ENCODE peak calls at places on chromosomes 1 and 21, in five cellular contexts. U, F, N, T and V are unnamed samples.

GRCh38 chr1:38872401-38873026 is 634 bp downstream of the MYCBP start:
- ATAC-seq in U (no peak), F (peak; percentile 58), N (peak; percentile 31), T (peak; percentile 64), V (peak; percentile 8)

GRCh38 chr1:222815367-222815765 is 527 bp downstream of the DISP1 start:
- ATAC-seq in U (no peak), F (no peak), N (no peak), T (no peak), V (no peak)

GRCh38 chr1:30764939-30765582 is 7.5 kb upstream of the LAPTM5 start:
- ATAC-seq in U (no peak), F (no peak), N (no peak), T (peak; percentile 65), V (no peak)

GRCh38 chr1:209534496-209535250 is 48.8 kb upstream of the CAMK1G start:
- ATAC-seq in U (no peak), F (peak; percentile 63), N (peak; percentile 77), T (peak; percentile 18), V (no peak)

GRCh38 chr21:37700641-37701202 is 215.5 kb downstream of the KCNJ6 start:
- ATAC-seq in U (peak; percentile 85), F (peak; percentile 100), N (peak; percentile 96), T (peak; percentile 99), V (no peak)

GRCh38 chr1:213997772-213998107 is 10.0 kb downstream of the PROX1 start:
- ATAC-seq in U (peak; percentile 22), F (no peak), N (peak; percentile 41), T (no peak), V (no peak)

GRCh38 chr1:165539908-165540307 is 3.9 kb upstream of the LRRC52 start:
- ATAC-seq in U (no peak), F (no peak), N (no peak), T (no peak), V (no peak)

GRCh38 chr1:46622341-46622740 is 5.7 kb upstream of the MOB3C start:
- ATAC-seq in U (no peak), F (peak; percentile 83), N (peak; percentile 56), T (peak; percentile 49), V (peak; percentile 35)

GRCh38 chr1:89454845-89455521 is 69.6 kb upstream of the LRRC8B start:
- ATAC-seq in U (no peak), F (peak; percentile 84), N (peak; percentile 87), T (peak; percentile 86), V (peak; percentile 43)

GRCh38 chr1:43034778-43035177 is 76.1 kb upstream of the SLC2A1 start:
- ATAC-seq in U (no peak), F (no peak), N (no peak), T (no peak), V (no peak)

GRCh38 chr1:32998009-32998555 is 33.5 kb upstream of the RNF19B start:
- ATAC-seq in U (peak; percentile 49), F (no peak), N (no peak), T (no peak), V (no peak)
- TF ChIP-seq POLR2AphosphoS5 in U (peak; percentile 39), F (no peak), N (no peak), T (no peak), V (no peak)

GRCh38 chr1:58785424-58786058 is 1.7 kb upstream of the JUN start:
- ATAC-seq in U (peak; percentile 0), F (no peak), N (peak; percentile 4), T (no peak), V (no peak)
- TF ChIP-seq POLR2A in U (no peak), F (no peak), N (no peak), T (no peak), V (no peak)

DNA sequence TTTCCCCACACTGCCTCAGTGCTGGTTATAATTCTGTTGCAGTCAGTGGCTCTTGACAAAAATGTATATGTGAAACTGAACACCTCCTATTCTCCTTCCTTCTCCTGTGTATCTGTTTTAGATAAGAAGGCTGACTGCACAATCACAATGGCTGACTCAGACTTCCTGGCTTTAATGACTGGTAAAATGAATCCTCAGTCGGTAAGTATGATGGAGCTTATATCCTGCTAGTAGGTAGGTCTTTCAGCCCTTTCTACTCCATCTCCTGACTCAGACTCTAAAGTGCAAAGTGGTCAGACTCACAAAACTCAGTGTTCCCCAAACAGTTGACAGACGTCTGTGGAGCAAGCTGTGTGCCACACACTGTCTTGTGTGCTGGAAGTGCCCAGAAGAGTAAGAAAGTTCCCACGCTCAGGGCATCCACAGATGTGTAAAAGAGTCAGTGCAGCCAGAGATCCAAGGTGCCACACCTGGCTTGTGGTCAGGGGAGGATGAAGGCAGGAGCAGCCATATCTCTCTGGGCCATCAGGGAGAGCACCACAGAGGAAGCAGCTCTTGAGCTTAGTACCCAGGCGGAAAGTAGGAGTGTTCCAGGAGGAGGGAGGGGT is 14.2 kb upstream of the PODN start:
- ATAC-seq in U (no peak), F (peak; percentile 84), N (no peak), T (peak; percentile 56), V (no peak)
- TF ChIP-seq EP300 in U (no peak), F (peak; percentile 38), N (no peak), T (no peak), V (no peak)

DNA sequence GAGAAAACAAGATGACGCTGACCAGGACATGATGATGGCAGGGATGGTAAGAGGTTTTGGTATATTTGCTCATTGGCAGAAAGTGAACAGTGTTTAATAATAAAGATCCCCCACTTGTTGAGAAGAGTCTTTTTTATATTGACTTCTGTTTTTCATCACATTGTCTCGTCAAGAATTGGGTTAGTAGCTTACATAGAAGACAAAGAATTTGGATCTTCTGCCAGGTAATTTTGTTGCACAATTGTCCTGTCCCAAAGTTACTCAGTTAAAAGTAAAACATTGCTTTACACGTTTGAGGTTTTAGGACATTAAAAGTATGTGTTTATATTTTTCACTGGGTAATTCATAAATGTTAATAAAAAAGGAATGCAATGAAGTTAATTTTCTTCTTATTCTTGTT is 48.3 kb upstream of the LAMC2 start:
- ATAC-seq in U (no peak), F (no peak), N (no peak), T (no peak), V (peak; percentile 79)
- TF ChIP-seq POLR2AphosphoS5 in U (no peak), F (no peak), N (no peak), T (no peak), V (peak; percentile 83)

GRCh38 chr1:206637605-206638004 is 2.3 kb downstream of the DYRK3 start:
- ATAC-seq in U (no peak), F (no peak), N (no peak), T (peak; percentile 16), V (no peak)

GRCh38 chr1:206634365-206635079 is 814 bp upstream of the DYRK3 start:
- ATAC-seq in U (peak; percentile 85), F (peak; percentile 53), N (peak; percentile 45), T (peak; percentile 37), V (peak; percentile 58)

GRCh38 chr1:206635983-206636354 is 633 bp downstream of the DYRK3 start:
- ATAC-seq in U (no peak), F (peak; percentile 54), N (peak; percentile 12), T (peak; percentile 32), V (no peak)

GRCh38 chr1:206633708-206634121 is 1.6 kb upstream of the DYRK3 start:
- ATAC-seq in U (peak; percentile 15), F (no peak), N (no peak), T (no peak), V (peak; percentile 73)

GRCh38 chr1:206635080-206635982 is at the start of gene DYRK3:
- ATAC-seq in U (peak; percentile 98), F (peak; percentile 93), N (peak; percentile 96), T (peak; percentile 92), V (peak; percentile 92)
- TF ChIP-seq POLR2A in U (no peak), F (peak; percentile 90), N (peak; percentile 91), T (peak; percentile 94), V (peak; percentile 74)